ENCODE peak calls at places on chromosome 18, in nine cellular contexts. P, S, F, C, U, R, A, H and M are unnamed samples.

GRCh38 chr18:34710430-34711386 is 610 bp downstream of the DTNA start:
- DNase-seq in P (peak), S (no peak), F (no peak), C (no peak), U (no peak), R (peak), A (no peak), H (peak), M (no peak)

GRCh38 chr18:26531600-26532150 is 16.7 kb downstream of the KCTD1 start:
- DNase-seq in P (no peak), S (peak), F (no peak), C (peak), U (no peak), R (no peak), A (no peak), H (no peak), M (no peak)

GRCh38 chr18:3441290-3441689 is 8.7 kb upstream of the TGIF1 start:
- DNase-seq in P (peak), S (peak), F (no peak), C (peak), U (no peak), R (peak), A (peak), H (peak), M (peak)

GRCh38 chr18:23591011-23591410 is 4.7 kb upstream of the NPC1 start:
- DNase-seq in P (no peak), S (no peak), F (no peak), C (no peak), U (no peak), R (peak), A (no peak), H (no peak), M (no peak)

GRCh38 chr18:61581578-61582204 is 248.5 kb downstream of the CDH20 start:
- DNase-seq in P (peak), S (peak), F (peak), C (peak), U (peak), R (peak), A (peak), H (peak), M (peak)

GRCh38 chr18:57925706-57926105 is 118.3 kb upstream of the NEDD4L start:
- DNase-seq in P (no peak), S (no peak), F (no peak), C (no peak), U (no peak), R (peak), A (peak), H (no peak), M (no peak)

GRCh38 chr18:3453540-3454364 is 3.8 kb downstream of the TGIF1 start:
- DNase-seq in P (no peak), S (peak), F (peak), C (peak), U (no peak), R (peak), A (peak), H (peak), M (peak)

GRCh38 chr18:39966275-39966674 is 1988.8 kb upstream of the PIK3C3 start:
- DNase-seq in P (no peak), S (peak), F (no peak), C (peak), U (no peak), R (peak), A (peak), H (no peak), M (no peak)

GRCh38 chr18:23982154-23983071 is 32.1 kb upstream of the TTC39C start:
- DNase-seq in P (peak), S (peak), F (no peak), C (peak), U (no peak), R (peak), A (peak), H (peak), M (no peak)

GRCh38 chr18:26548144-26549102 is at the start of gene KCTD1:
- DNase-seq in P (peak), S (peak), F (peak), C (peak), U (peak), R (peak), A (peak), H (peak), M (peak)

GRCh38 chr18:48939368-48940097 is 11.2 kb downstream of the SMAD7 start:
- DNase-seq in P (no peak), S (peak), F (no peak), C (peak), U (no peak), R (peak), A (no peak), H (no peak), M (no peak)

GRCh38 chr18:58348947-58349346 is 279.9 kb downstream of the ALPK2 start:
- DNase-seq in P (no peak), S (no peak), F (no peak), C (no peak), U (no peak), R (no peak), A (no peak), H (no peak), M (no peak)

GRCh38 chr18:3294435-3295080 is 32.6 kb downstream of the MYL12B start:
- DNase-seq in P (no peak), S (no peak), F (no peak), C (no peak), U (no peak), R (peak), A (no peak), H (no peak), M (no peak)

GRCh38 chr18:32624182-32624723 is 148.6 kb downstream of the KLHL14 start:
- DNase-seq in P (no peak), S (no peak), F (no peak), C (no peak), U (no peak), R (no peak), A (peak), H (no peak), M (no peak)

DNA sequence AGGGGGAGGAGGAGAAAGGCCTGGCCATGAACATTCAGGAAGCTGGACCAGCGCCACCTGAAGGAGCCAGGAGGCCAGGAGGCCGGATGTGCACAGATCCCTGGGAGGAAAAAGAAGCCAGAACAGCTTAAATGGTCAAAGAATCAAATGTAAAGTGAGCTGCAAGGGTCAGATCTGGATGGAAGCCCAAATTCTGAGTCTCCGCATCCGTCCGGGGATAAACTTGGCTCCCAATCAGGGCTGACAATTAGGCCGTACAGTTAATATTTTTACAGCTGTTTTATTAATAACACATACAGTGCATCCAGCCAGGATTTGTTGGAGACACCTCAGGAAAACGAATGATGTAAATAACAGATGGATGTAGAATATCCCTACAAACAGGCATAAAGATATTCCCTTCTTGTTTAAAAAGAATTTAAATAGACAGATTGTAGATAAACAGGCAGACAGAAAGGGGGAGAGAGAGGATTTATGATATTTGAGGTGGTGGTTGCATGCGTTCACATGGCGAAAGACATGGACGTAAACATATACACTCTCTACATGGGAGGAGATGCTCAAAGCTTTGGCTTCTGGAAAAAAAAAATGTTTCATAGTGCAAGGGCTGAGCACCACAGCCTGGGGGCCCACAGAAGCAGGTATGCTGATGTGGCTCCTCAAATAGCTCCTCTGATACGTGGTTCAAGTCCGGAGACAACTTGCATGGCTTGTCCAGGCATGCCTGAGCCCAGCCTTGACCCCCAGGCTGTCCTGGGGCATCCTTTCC is 495.3 kb upstream of the TCF4 start:
- DNase-seq in P (peak), S (peak), F (no peak), C (peak), U (no peak), R (peak), A (no peak), H (peak), M (no peak)
- H3K27ac ChIP-seq in P (peak), S (no peak), F (no peak), C (no peak), U (no peak), R (no peak), A (no peak), H (no peak), M (no peak)

GRCh38 chr18:711330-711692 is 1.1 kb downstream of the ENOSF1 start:
- DNase-seq in P (peak), S (peak), F (no peak), C (peak), U (no peak), R (no peak), A (no peak), H (no peak), M (no peak)
- TF ChIP-seq EZH2phosphoT487 in P (no peak), S (no peak), F (no peak), C (no peak), U (no peak), R (no peak), A (no peak), H (no peak), M (no peak)

GRCh38 chr18:31103423-31103822 is 1.2 kb upstream of the DSC2 start:
- DNase-seq in P (no peak), S (no peak), F (no peak), C (no peak), U (no peak), R (no peak), A (peak), H (no peak), M (no peak)

GRCh38 chr18:31101148-31102019 is 837 bp downstream of the DSC2 start:
- DNase-seq in P (peak), S (peak), F (no peak), C (peak), U (no peak), R (no peak), A (peak), H (peak), M (no peak)

GRCh38 chr18:31102020-31102684 is at the start of gene DSC2:
- DNase-seq in P (peak), S (peak), F (no peak), C (peak), U (no peak), R (no peak), A (peak), H (peak), M (no peak)

GRCh38 chr18:31104444-31104843 is 2.2 kb upstream of the DSC2 start:
- DNase-seq in P (no peak), S (no peak), F (no peak), C (no peak), U (no peak), R (no peak), A (no peak), H (no peak), M (no peak)

DNA sequence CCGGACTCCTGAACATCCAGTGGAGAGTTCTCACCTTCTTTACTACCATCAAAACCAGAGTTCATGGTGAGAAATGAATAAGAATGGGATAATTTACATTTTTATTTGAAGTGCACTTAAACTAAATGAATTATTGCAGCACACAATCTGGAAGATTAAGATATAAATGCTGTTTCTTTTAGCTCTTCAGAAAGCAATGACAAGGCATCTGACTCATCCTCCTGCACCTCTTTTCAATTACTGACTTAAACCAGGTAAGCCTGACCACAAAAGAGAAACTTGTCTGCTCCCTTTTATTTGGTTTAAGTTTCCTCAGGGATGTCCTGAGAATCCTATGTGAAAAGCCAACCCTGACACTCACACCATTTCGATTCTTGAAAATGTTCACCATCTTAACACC is 720 bp upstream of the DSC2 start:
- DNase-seq in P (no peak), S (no peak), F (no peak), C (no peak), U (no peak), R (no peak), A (peak), H (peak), M (no peak)
- H3K27ac ChIP-seq in P (no peak), S (no peak), F (no peak), C (no peak), U (peak), R (no peak), A (peak), H (peak), M (no peak)

DNA sequence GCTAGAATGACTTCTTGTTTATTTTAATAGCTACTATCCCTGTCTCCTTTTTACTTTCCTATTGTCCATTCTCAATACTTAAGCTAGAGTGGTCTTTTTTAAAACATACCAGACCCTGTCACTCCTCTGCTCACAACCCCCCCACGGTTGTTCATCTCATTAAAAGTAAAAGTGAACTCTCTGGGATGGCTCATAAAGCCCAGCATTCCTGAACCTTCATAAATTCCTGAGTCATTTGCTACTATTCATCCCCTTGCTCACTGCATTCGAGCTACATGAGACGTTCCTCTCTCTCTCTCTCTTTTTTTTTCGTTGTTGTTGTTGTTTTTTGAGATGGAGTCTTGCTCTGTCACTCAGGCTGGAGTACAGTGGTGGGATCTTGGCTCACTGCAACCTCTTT is 148.7 kb upstream of the DSEL start:
- DNase-seq in P (no peak), S (peak), F (no peak), C (peak), U (no peak), R (peak), A (peak), H (no peak), M (no peak)
- TF ChIP-seq EZH2phosphoT487 in P (no peak), S (no peak), F (no peak), C (no peak), U (no peak), R (no peak), A (no peak), H (no peak), M (no peak)

GRCh38 chr18:76432274-76432755 is 62.7 kb downstream of the ZNF516 start:
- DNase-seq in P (no peak), S (no peak), F (no peak), C (no peak), U (no peak), R (no peak), A (no peak), H (no peak), M (no peak)

GRCh38 chr18:76432970-76433767 is 61.9 kb downstream of the ZNF516 start:
- DNase-seq in P (peak), S (no peak), F (no peak), C (no peak), U (no peak), R (no peak), A (no peak), H (no peak), M (no peak)

GRCh38 chr18:76433788-76434187 is 61.3 kb downstream of the ZNF516 start:
- DNase-seq in P (no peak), S (no peak), F (no peak), C (no peak), U (no peak), R (no peak), A (no peak), H (no peak), M (no peak)

GRCh38 chr18:76430636-76431035 is 64.4 kb downstream of the ZNF516 start:
- DNase-seq in P (no peak), S (no peak), F (no peak), C (no peak), U (no peak), R (peak), A (no peak), H (no peak), M (no peak)

GRCh38 chr18:76431437-76432273 is 63.4 kb downstream of the ZNF516 start:
- DNase-seq in P (no peak), S (no peak), F (no peak), C (peak), U (no peak), R (no peak), A (no peak), H (no peak), M (no peak)
- H3K27ac ChIP-seq in P (no peak), S (no peak), F (no peak), C (no peak), U (no peak), R (no peak), A (no peak), H (no peak), M (no peak)

DNA sequence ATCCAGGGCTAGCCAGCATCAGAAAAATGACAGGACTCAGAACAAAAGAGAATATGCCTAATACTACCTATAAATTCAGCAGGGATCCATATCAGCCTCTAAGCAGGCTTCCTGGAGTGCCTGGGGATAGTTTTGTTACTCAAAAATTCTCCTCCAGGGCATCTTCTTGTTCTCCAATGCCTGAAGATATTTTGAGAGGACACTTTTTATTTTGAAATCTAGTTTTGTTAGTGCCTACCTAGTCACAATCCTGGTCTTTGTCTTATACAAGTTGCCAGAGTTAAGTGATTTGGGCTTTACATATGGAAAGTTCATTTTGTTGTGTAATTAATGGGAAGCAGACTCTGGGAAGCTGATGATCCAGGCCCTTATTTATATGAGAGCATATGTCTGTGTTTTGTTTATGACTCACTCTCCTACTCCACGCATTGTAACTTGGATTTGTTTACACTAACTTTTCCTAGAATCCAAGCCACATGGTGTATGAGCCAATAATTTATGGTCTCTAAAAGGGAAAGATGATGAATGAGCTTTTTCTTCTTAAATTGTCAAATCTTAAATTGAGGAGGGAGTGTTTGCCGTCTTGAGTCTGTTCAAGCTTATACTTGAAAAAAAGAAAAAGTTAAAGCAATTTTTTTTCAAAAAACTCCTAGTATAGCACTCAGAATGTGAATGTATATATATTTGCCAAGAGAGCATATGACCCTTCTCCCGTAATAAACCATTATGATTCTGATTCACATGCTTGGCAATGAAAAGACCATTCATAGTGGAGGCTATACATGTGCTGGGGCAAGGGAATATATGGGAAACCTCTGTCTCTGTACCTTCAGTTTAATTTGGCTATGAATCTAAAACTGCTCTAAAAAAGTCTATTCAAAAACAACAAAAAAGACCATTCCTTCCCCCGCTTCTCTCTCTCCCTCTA is 370.3 kb downstream of the SETBP1 start:
- DNase-seq in P (peak), S (no peak), F (no peak), C (no peak), U (no peak), R (peak), A (peak), H (peak), M (no peak)
- TF ChIP-seq EZH2phosphoT487 in P (no peak), S (no peak), F (no peak), C (no peak), U (no peak), R (no peak), A (no peak), H (no peak), M (no peak)

GRCh38 chr18:79940814-79941472 is 10.5 kb downstream of the SLC66A2 start:
- DNase-seq in P (no peak), S (no peak), F (no peak), C (no peak), U (no peak), R (no peak), A (no peak), H (no peak), M (no peak)

GRCh38 chr18:79942786-79943607 is 8.5 kb downstream of the SLC66A2 start:
- DNase-seq in P (no peak), S (no peak), F (no peak), C (no peak), U (no peak), R (no peak), A (no peak), H (peak), M (no peak)

GRCh38 chr18:79941473-79942119 is 9.9 kb downstream of the SLC66A2 start:
- DNase-seq in P (no peak), S (no peak), F (no peak), C (no peak), U (no peak), R (no peak), A (no peak), H (no peak), M (no peak)

GRCh38 chr18:79943608-79944125 is 7.8 kb downstream of the SLC66A2 start:
- DNase-seq in P (no peak), S (no peak), F (no peak), C (no peak), U (no peak), R (no peak), A (no peak), H (no peak), M (no peak)

DNA sequence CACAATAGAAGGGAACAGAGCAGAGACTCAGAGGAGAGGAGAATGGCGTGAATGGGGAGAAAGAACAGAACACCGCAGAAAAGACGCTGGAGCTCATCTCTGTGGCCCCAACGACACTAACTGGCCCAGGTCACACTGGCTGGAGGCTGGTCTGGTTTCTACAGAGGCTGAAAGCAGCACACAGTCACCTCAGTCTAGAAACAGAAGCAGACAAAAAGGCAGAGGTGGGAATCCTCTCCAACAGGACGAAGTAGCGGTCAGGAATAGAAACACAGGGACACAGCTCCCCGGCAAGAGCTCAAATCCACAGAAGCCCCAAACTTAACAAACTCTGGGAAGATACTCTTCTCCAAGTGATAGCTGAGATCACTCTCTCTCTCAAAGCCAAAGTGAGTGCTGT is 9.2 kb downstream of the SLC66A2 start:
- DNase-seq in P (no peak), S (no peak), F (no peak), C (no peak), U (no peak), R (no peak), A (no peak), H (no peak), M (no peak)
- H3K27ac ChIP-seq in P (no peak), S (no peak), F (no peak), C (no peak), U (no peak), R (no peak), A (no peak), H (peak), M (no peak)